ENCODE peak calls at places on chromosomes 16 and 17, in five cellular contexts. K, I, G, X and J are unnamed samples.

GRCh38 chr17:7019839-7020519 is 2.9 kb upstream of the BCL6B start:
- DNase-seq in K (peak; percentile 76), I (peak; percentile 87), G (peak; percentile 69), X (no peak), J (peak; percentile 77)

GRCh38 chr16:70805380-70805779 is 4.4 kb upstream of the VAC14 start:
- DNase-seq in K (no peak), I (no peak), G (no peak), X (no peak), J (no peak)

GRCh38 chr16:56994311-56994710 is 5.0 kb downstream of the NLRC5 start:
- DNase-seq in K (no peak), I (no peak), G (no peak), X (no peak), J (no peak)

GRCh38 chr16:75053791-75054555 is 55.1 kb downstream of the ZNRF1 start:
- DNase-seq in K (no peak), I (peak; percentile 88), G (no peak), X (no peak), J (no peak)

GRCh38 chr16:26787924-26788323 is 278.8 kb upstream of the C16orf82 start:
- DNase-seq in K (no peak), I (no peak), G (no peak), X (no peak), J (no peak)

GRCh38 chr16:28845173-28846079 is 722 bp downstream of the TUFM start:
- DNase-seq in K (peak; percentile 26), I (no peak), G (no peak), X (peak; percentile 50), J (no peak)

GRCh38 chr17:60167095-60167741 is 17.4 kb downstream of the CA4 start:
- DNase-seq in K (no peak), I (peak; percentile 73), G (no peak), X (no peak), J (no peak)

GRCh38 chr17:56593073-56593740 is at the start of gene NOG:
- DNase-seq in K (peak; percentile 12), I (peak; percentile 80), G (peak; percentile 73), X (no peak), J (peak; percentile 78)

GRCh38 chr17:40832840-40833239 is 10.4 kb upstream of the KRT10 start:
- DNase-seq in K (no peak), I (no peak), G (no peak), X (no peak), J (no peak)

GRCh38 chr16:76729525-76729924 is 452.3 kb downstream of the CNTNAP4 start:
- DNase-seq in K (no peak), I (no peak), G (no peak), X (no peak), J (no peak)

GRCh38 chr16:9302102-9302501 is 210.7 kb downstream of the HAPSTR1 start:
- DNase-seq in K (no peak), I (no peak), G (no peak), X (no peak), J (no peak)

GRCh38 chr17:72826602-72827001 is 265.9 kb downstream of the SLC39A11 start:
- DNase-seq in K (no peak), I (no peak), G (no peak), X (peak; percentile 18), J (no peak)

GRCh38 chr17:50184611-50185398 is 16.6 kb downstream of the COL1A1 start:
- DNase-seq in K (peak; percentile 64), I (peak; percentile 79), G (no peak), X (no peak), J (no peak)

GRCh38 chr17:30829022-30829421 is 2.7 kb upstream of the ATAD5 start:
- DNase-seq in K (no peak), I (no peak), G (no peak), X (no peak), J (no peak)
- H3K27ac ChIP-seq in K (no peak overlapping the region), I (no peak overlapping the region), G (no peak overlapping the region), X (no peak overlapping the region), J (no peak overlapping the region)

GRCh38 chr17:78356163-78356713 is 3.6 kb downstream of the SOCS3 start:
- DNase-seq in K (peak; percentile 71), I (peak; percentile 62), G (peak; percentile 74), X (peak; percentile 97), J (peak; percentile 94)
- H3K4me3 ChIP-seq in K (no peak overlapping the region), I (no peak overlapping the region), G (no peak overlapping the region), X (no peak overlapping the region), J (no peak overlapping the region)

GRCh38 chr16:84502581-84502980 is 1.9 kb downstream of the MEAK7 start:
- DNase-seq in K (no peak), I (no peak), G (no peak), X (no peak), J (no peak)

GRCh38 chr16:84502075-84502474 is 2.4 kb downstream of the MEAK7 start:
- DNase-seq in K (no peak), I (no peak), G (no peak), X (no peak), J (peak; percentile 58)

GRCh38 chr16:84499638-84500037 is 4.8 kb downstream of the MEAK7 start:
- DNase-seq in K (no peak), I (no peak), G (no peak), X (no peak), J (no peak)

GRCh38 chr16:84500531-84500930 is 3.9 kb downstream of the MEAK7 start:
- DNase-seq in K (no peak), I (no peak), G (no peak), X (no peak), J (peak; percentile 45)

DNA sequence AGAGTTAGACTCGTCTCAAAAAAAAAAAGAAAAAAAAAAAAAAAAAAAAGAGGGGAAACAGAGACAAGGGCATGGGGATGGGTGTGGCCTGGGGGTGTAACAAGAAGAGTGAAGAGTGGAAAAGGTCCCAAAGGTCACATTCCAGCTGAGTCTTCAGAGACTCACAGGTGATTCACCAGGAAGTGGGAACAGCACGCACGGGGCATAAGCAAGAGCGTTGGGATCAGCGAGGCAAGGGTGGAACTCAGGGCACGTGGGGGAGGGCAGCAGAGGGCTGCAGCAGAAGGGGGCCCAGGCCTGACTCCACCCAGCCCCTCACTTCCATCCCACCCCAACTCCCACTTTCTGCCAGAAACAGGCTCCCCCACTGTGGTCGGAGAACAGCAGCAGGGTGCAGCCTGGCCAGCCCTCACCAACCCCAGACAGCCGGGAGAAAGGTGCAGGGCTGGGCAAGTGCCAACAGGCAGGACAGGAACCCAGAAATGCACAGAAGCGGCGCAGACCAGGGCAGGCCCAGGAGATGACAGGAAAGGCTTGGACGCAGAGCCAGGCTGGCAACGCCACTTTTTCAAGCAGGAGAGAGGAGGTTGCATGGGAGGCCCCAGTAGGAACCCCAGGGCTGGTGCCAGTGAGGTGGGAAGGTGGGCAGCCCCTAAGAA is 3.3 kb downstream of the MEAK7 start:
- DNase-seq in K (peak; percentile 14), I (no peak), G (no peak), X (peak; percentile 17), J (peak; percentile 73)
- H3K27ac ChIP-seq in K (no peak overlapping the region), I (no peak overlapping the region), G (no peak overlapping the region), X (no peak overlapping the region), J (no peak overlapping the region)

GRCh38 chr16:273547-274421 is 2.0 kb downstream of the RGS11 start:
- DNase-seq in K (no peak), I (no peak), G (no peak), X (no peak), J (no peak)

GRCh38 chr16:270381-271255 is 5.1 kb downstream of the RGS11 start:
- DNase-seq in K (no peak), I (peak; percentile 50), G (no peak), X (no peak), J (no peak)

GRCh38 chr16:275786-276232 is at the start of gene RGS11:
- DNase-seq in K (no peak), I (no peak), G (no peak), X (no peak), J (no peak)

GRCh38 chr16:275041-275621 is 613 bp downstream of the RGS11 start:
- DNase-seq in K (no peak), I (no peak), G (no peak), X (no peak), J (no peak)

DNA sequence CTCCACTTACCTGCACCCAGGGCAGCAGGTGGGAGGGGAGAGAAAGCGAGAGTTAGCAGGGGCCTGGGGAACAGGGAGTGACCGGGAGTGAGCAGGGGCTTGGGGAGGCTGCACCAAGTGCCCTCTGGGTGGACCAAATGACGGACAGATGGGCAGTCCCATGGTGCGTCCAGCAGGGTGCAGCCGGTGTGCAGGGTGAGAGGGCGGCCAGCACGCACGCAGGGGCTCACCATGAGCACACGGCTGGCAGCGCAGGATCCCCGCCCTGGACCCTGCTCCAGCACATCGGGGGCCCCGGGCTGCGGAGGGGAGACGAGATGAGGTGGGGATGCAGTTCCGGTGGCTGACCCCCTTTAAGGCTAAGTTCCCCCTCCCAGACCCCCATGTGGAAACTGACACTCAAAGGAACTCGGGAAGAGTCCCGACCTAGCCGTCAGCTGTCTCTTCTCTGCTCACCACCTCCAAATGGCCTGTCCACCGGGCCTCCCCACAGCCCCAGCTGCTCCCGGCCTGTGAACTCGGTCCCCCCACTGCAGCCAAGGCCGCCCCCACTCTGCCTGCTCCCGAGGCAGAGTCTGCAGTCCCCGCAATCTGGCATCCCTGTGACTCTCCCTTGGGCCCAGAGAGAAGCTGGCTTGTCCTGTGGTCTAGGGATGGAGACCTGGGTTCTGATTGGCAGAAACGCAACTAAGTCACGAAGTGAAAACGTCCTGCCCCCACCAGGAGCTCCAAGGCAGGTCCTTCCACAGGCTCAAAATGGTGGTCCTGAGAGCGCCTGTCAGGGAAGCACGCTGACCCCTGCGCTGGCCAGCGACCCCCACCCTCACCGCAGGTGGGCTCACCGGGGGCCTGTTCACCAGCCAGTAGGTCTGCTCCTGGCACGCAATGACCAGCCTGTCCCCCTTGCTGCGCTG is 2.9 kb downstream of the RGS11 start:
- DNase-seq in K (no peak), I (no peak), G (no peak), X (no peak), J (no peak)
- H3K4me3 ChIP-seq in K (no peak overlapping the region), I (no peak overlapping the region), G (no peak overlapping the region), X (no peak overlapping the region), J (no peak overlapping the region)

DNA sequence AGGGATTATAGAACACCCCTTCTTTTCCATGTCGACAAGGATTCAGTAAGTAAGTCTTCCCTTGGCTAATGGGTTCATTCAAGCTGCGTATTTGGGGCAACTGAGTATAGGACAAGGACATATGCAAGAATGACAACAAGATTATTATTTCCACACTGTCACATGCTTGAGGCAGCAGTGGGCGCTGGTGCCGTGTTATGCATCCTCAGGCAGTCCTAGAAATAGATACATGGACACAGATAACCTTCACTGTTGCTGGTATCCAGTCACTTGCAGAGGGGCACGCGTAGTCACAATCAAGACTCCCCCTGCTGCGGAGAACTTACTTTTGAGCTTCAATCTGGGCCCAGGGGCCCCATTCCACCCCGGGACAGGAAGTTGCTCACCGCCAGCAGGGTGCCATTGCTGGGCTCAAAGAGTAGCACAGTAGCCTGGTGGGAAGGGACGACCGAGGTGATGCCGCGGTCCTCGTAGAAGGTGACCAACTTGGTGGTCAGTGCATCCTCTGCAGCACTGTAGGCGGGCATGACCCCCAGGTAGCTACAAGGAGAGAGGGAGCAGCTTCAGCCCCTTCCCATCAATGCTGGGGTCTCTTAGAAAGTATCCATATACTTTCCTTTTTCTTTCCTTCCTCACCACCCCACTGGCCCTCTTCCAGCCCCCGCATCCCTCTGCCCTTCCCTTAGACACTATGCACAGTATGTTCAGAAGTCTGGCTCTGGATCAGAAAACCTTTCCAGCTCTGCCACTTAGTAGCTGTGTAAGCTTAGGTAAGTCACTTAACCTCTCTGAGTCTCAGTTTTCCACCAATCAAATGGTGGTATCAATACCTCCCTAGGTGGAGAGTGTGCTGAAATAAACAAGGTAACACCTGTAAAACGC is 804 bp downstream of the CRYM start:
- DNase-seq in K (no peak), I (peak; percentile 64), G (peak; percentile 40), X (no peak), J (no peak)
- H3K27ac ChIP-seq in K (no peak overlapping the region), I (peak overlapping the region; percentile 76), G (no peak overlapping the region), X (no peak overlapping the region), J (no peak overlapping the region)